ENCODE peak calls at places on chromosomes 13 and 19, in nine cellular contexts. One of them, this sample, is unnamed.

GRCh38 chr13:40228981-40229380 is 437.5 kb downstream of the FOXO1 start:
- DNase-seq in choroid plexus epithelial cell: no peak
- DNase-seq in HAP-1: no peak
- DNase-seq in right atrium auricular region: no peak
- DNase-seq in activated gamma-delta T cell treated with anti-CD3 and anti-CD28 coated beads, Interleukin-2, amount 50 U/mL, for 16 hours: no peak
- DNase-seq in T-helper 17 cell: no peak
- DNase-seq in heart left ventricle: no peak
- DNase-seq in non-pigmented ciliary epithelial cell: no peak
- DNase-seq in transverse colon: no peak
- DNase-seq in this sample: no peak

GRCh38 chr19:53002479-53002878 is 11.2 kb upstream of the ERVV-1 start:
- DNase-seq in choroid plexus epithelial cell: no peak
- DNase-seq in HAP-1: no peak
- DNase-seq in right atrium auricular region: no peak
- DNase-seq in activated gamma-delta T cell treated with anti-CD3 and anti-CD28 coated beads, Interleukin-2, amount 50 U/mL, for 16 hours: no peak
- DNase-seq in T-helper 17 cell: no peak
- DNase-seq in heart left ventricle: no peak
- DNase-seq in non-pigmented ciliary epithelial cell: no peak
- DNase-seq in transverse colon: no peak
- DNase-seq in this sample: no peak

GRCh38 chr19:18057557-18057956 is 29.2 kb downstream of the IL12RB1 start:
- DNase-seq in choroid plexus epithelial cell: peak; percentile 50
- DNase-seq in HAP-1: no peak
- DNase-seq in right atrium auricular region: no peak
- DNase-seq in activated gamma-delta T cell treated with anti-CD3 and anti-CD28 coated beads, Interleukin-2, amount 50 U/mL, for 16 hours: no peak
- DNase-seq in T-helper 17 cell: no peak
- DNase-seq in heart left ventricle: no peak
- DNase-seq in non-pigmented ciliary epithelial cell: no peak
- DNase-seq in transverse colon: no peak
- DNase-seq in this sample: no peak

GRCh38 chr13:35549481-35549880 is 73.0 kb upstream of the MAB21L1 start:
- DNase-seq in choroid plexus epithelial cell: peak; percentile 51
- DNase-seq in HAP-1: no peak
- DNase-seq in right atrium auricular region: no peak
- DNase-seq in activated gamma-delta T cell treated with anti-CD3 and anti-CD28 coated beads, Interleukin-2, amount 50 U/mL, for 16 hours: no peak
- DNase-seq in T-helper 17 cell: no peak
- DNase-seq in heart left ventricle: no peak
- DNase-seq in non-pigmented ciliary epithelial cell: peak; percentile 38
- DNase-seq in transverse colon: no peak
- DNase-seq in this sample: no peak

GRCh38 chr13:75258159-75258782 is 223.7 kb downstream of the TBC1D4 start:
- DNase-seq in choroid plexus epithelial cell: peak; percentile 81
- DNase-seq in HAP-1: no peak
- DNase-seq in right atrium auricular region: no peak
- DNase-seq in activated gamma-delta T cell treated with anti-CD3 and anti-CD28 coated beads, Interleukin-2, amount 50 U/mL, for 16 hours: no peak
- DNase-seq in T-helper 17 cell: no peak
- DNase-seq in heart left ventricle: no peak
- DNase-seq in non-pigmented ciliary epithelial cell: no peak
- DNase-seq in transverse colon: no peak
- DNase-seq in this sample: no peak

GRCh38 chr19:34712606-34713261 is 21.3 kb upstream of the ZNF181 start:
- DNase-seq in choroid plexus epithelial cell: peak; percentile 93
- DNase-seq in HAP-1: peak; percentile 74
- DNase-seq in right atrium auricular region: peak; percentile 64
- DNase-seq in activated gamma-delta T cell treated with anti-CD3 and anti-CD28 coated beads, Interleukin-2, amount 50 U/mL, for 16 hours: peak; percentile 41
- DNase-seq in T-helper 17 cell: no peak
- DNase-seq in heart left ventricle: no peak
- DNase-seq in non-pigmented ciliary epithelial cell: peak; percentile 34
- DNase-seq in transverse colon: peak; percentile 50
- DNase-seq in this sample: peak; percentile 78

GRCh38 chr19:56092685-56093631 is 28.1 kb downstream of the ZNF787 start:
- DNase-seq in choroid plexus epithelial cell: no peak
- DNase-seq in HAP-1: no peak
- DNase-seq in right atrium auricular region: no peak
- DNase-seq in activated gamma-delta T cell treated with anti-CD3 and anti-CD28 coated beads, Interleukin-2, amount 50 U/mL, for 16 hours: no peak
- DNase-seq in T-helper 17 cell: no peak
- DNase-seq in heart left ventricle: no peak
- DNase-seq in non-pigmented ciliary epithelial cell: no peak
- DNase-seq in transverse colon: no peak
- DNase-seq in this sample: no peak

GRCh38 chr13:110409581-110409992 is 102.5 kb downstream of the COL4A2 start:
- DNase-seq in choroid plexus epithelial cell: peak; percentile 80
- DNase-seq in HAP-1: no peak
- DNase-seq in right atrium auricular region: peak; percentile 78
- DNase-seq in activated gamma-delta T cell treated with anti-CD3 and anti-CD28 coated beads, Interleukin-2, amount 50 U/mL, for 16 hours: no peak
- DNase-seq in T-helper 17 cell: no peak
- DNase-seq in heart left ventricle: no peak
- DNase-seq in non-pigmented ciliary epithelial cell: no peak
- DNase-seq in transverse colon: no peak
- DNase-seq in this sample: no peak

GRCh38 chr19:29277107-29277506 is 64.2 kb upstream of the UQCRFS1 start:
- DNase-seq in choroid plexus epithelial cell: no peak
- DNase-seq in HAP-1: no peak
- DNase-seq in right atrium auricular region: no peak
- DNase-seq in activated gamma-delta T cell treated with anti-CD3 and anti-CD28 coated beads, Interleukin-2, amount 50 U/mL, for 16 hours: peak; percentile 29
- DNase-seq in T-helper 17 cell: peak; percentile 27
- DNase-seq in heart left ventricle: no peak
- DNase-seq in non-pigmented ciliary epithelial cell: no peak
- DNase-seq in transverse colon: peak; percentile 17
- DNase-seq in this sample: no peak

GRCh38 chr19:29526730-29527499 is 1.1 kb downstream of the VSTM2B start:
- DNase-seq in choroid plexus epithelial cell: no peak
- DNase-seq in HAP-1: peak; percentile 36
- DNase-seq in right atrium auricular region: no peak
- DNase-seq in activated gamma-delta T cell treated with anti-CD3 and anti-CD28 coated beads, Interleukin-2, amount 50 U/mL, for 16 hours: no peak
- DNase-seq in T-helper 17 cell: no peak
- DNase-seq in heart left ventricle: peak; percentile 25
- DNase-seq in non-pigmented ciliary epithelial cell: no peak
- DNase-seq in transverse colon: no peak
- DNase-seq in this sample: peak; percentile 33

GRCh38 chr13:66826398-66826797 is 403.7 kb downstream of the PCDH9 start:
- DNase-seq in choroid plexus epithelial cell: peak; percentile 45
- DNase-seq in HAP-1: no peak
- DNase-seq in right atrium auricular region: no peak
- DNase-seq in activated gamma-delta T cell treated with anti-CD3 and anti-CD28 coated beads, Interleukin-2, amount 50 U/mL, for 16 hours: no peak
- DNase-seq in T-helper 17 cell: no peak
- DNase-seq in heart left ventricle: no peak
- DNase-seq in non-pigmented ciliary epithelial cell: no peak
- DNase-seq in transverse colon: no peak
- DNase-seq in this sample: no peak

GRCh38 chr19:50795665-50796073 is 5.5 kb downstream of the ACP4 start:
- DNase-seq in choroid plexus epithelial cell: no peak
- DNase-seq in HAP-1: no peak
- DNase-seq in right atrium auricular region: no peak
- DNase-seq in activated gamma-delta T cell treated with anti-CD3 and anti-CD28 coated beads, Interleukin-2, amount 50 U/mL, for 16 hours: no peak
- DNase-seq in T-helper 17 cell: no peak
- DNase-seq in heart left ventricle: no peak
- DNase-seq in non-pigmented ciliary epithelial cell: no peak
- DNase-seq in transverse colon: no peak
- DNase-seq in this sample: no peak

GRCh38 chr13:23735329-23735728 is 153.9 kb downstream of the MIPEP start:
- DNase-seq in choroid plexus epithelial cell: no peak
- DNase-seq in HAP-1: no peak
- DNase-seq in right atrium auricular region: no peak
- DNase-seq in activated gamma-delta T cell treated with anti-CD3 and anti-CD28 coated beads, Interleukin-2, amount 50 U/mL, for 16 hours: no peak
- DNase-seq in T-helper 17 cell: no peak
- DNase-seq in heart left ventricle: no peak
- DNase-seq in non-pigmented ciliary epithelial cell: no peak
- DNase-seq in transverse colon: no peak
- DNase-seq in this sample: no peak

GRCh38 chr13:29369060-29369743 is 226.3 kb downstream of the SLC7A1 start:
- DNase-seq in choroid plexus epithelial cell: peak; percentile 72
- DNase-seq in HAP-1: peak; percentile 11
- DNase-seq in right atrium auricular region: no peak
- DNase-seq in activated gamma-delta T cell treated with anti-CD3 and anti-CD28 coated beads, Interleukin-2, amount 50 U/mL, for 16 hours: no peak
- DNase-seq in T-helper 17 cell: no peak
- DNase-seq in heart left ventricle: no peak
- DNase-seq in non-pigmented ciliary epithelial cell: peak; percentile 13
- DNase-seq in transverse colon: no peak
- DNase-seq in this sample: peak; percentile 17

GRCh38 chr19:6740589-6741348 is 1.3 kb downstream of the TRIP10 start:
- DNase-seq in choroid plexus epithelial cell: no peak
- DNase-seq in HAP-1: peak; percentile 78
- DNase-seq in right atrium auricular region: peak; percentile 68
- DNase-seq in activated gamma-delta T cell treated with anti-CD3 and anti-CD28 coated beads, Interleukin-2, amount 50 U/mL, for 16 hours: no peak
- DNase-seq in T-helper 17 cell: no peak
- DNase-seq in heart left ventricle: peak; percentile 85
- DNase-seq in non-pigmented ciliary epithelial cell: no peak
- DNase-seq in transverse colon: peak; percentile 62
- DNase-seq in this sample: no peak

GRCh38 chr19:1211494-1212234 is 6.1 kb downstream of the STK11 start:
- DNase-seq in choroid plexus epithelial cell: no peak
- DNase-seq in HAP-1: peak; percentile 56
- DNase-seq in right atrium auricular region: no peak
- DNase-seq in activated gamma-delta T cell treated with anti-CD3 and anti-CD28 coated beads, Interleukin-2, amount 50 U/mL, for 16 hours: no peak
- DNase-seq in T-helper 17 cell: no peak
- DNase-seq in heart left ventricle: peak; percentile 58
- DNase-seq in non-pigmented ciliary epithelial cell: no peak
- DNase-seq in transverse colon: no peak
- DNase-seq in this sample: no peak

GRCh38 chr13:111241006-111241755 is 79.3 kb upstream of the TEX29 start:
- DNase-seq in choroid plexus epithelial cell: no peak
- DNase-seq in HAP-1: no peak
- DNase-seq in right atrium auricular region: no peak
- DNase-seq in activated gamma-delta T cell treated with anti-CD3 and anti-CD28 coated beads, Interleukin-2, amount 50 U/mL, for 16 hours: no peak
- DNase-seq in T-helper 17 cell: no peak
- DNase-seq in heart left ventricle: no peak
- DNase-seq in non-pigmented ciliary epithelial cell: no peak
- DNase-seq in transverse colon: no peak
- DNase-seq in this sample: peak; percentile 37

GRCh38 chr19:55651236-55651635 is 3.2 kb downstream of the CCDC106 start:
- DNase-seq in choroid plexus epithelial cell: no peak
- DNase-seq in HAP-1: no peak
- DNase-seq in right atrium auricular region: no peak
- DNase-seq in activated gamma-delta T cell treated with anti-CD3 and anti-CD28 coated beads, Interleukin-2, amount 50 U/mL, for 16 hours: no peak
- DNase-seq in T-helper 17 cell: no peak
- DNase-seq in heart left ventricle: peak; percentile 60
- DNase-seq in non-pigmented ciliary epithelial cell: no peak
- DNase-seq in transverse colon: no peak
- DNase-seq in this sample: no peak

GRCh38 chr13:33799950-33800592 is 17.9 kb upstream of the RFC3 start:
- DNase-seq in choroid plexus epithelial cell: peak; percentile 79
- DNase-seq in HAP-1: peak; percentile 15
- DNase-seq in right atrium auricular region: no peak
- DNase-seq in activated gamma-delta T cell treated with anti-CD3 and anti-CD28 coated beads, Interleukin-2, amount 50 U/mL, for 16 hours: no peak
- DNase-seq in T-helper 17 cell: no peak
- DNase-seq in heart left ventricle: no peak
- DNase-seq in non-pigmented ciliary epithelial cell: no peak
- DNase-seq in transverse colon: no peak
- DNase-seq in this sample: no peak

GRCh38 chr13:33639158-33639557 is 178.8 kb upstream of the RFC3 start:
- DNase-seq in choroid plexus epithelial cell: peak; percentile 89
- DNase-seq in HAP-1: no peak
- DNase-seq in right atrium auricular region: peak; percentile 68
- DNase-seq in activated gamma-delta T cell treated with anti-CD3 and anti-CD28 coated beads, Interleukin-2, amount 50 U/mL, for 16 hours: no peak
- DNase-seq in T-helper 17 cell: no peak
- DNase-seq in heart left ventricle: no peak
- DNase-seq in non-pigmented ciliary epithelial cell: no peak
- DNase-seq in transverse colon: peak; percentile 22
- DNase-seq in this sample: no peak

GRCh38 chr19:48819366-48819816 is 8.6 kb upstream of the BCAT2 start:
- DNase-seq in choroid plexus epithelial cell: peak; percentile 81
- DNase-seq in HAP-1: no peak
- DNase-seq in right atrium auricular region: peak; percentile 98
- DNase-seq in activated gamma-delta T cell treated with anti-CD3 and anti-CD28 coated beads, Interleukin-2, amount 50 U/mL, for 16 hours: no peak
- DNase-seq in T-helper 17 cell: no peak
- DNase-seq in heart left ventricle: peak; percentile 82
- DNase-seq in non-pigmented ciliary epithelial cell: no peak
- DNase-seq in transverse colon: peak; percentile 88
- DNase-seq in this sample: no peak

GRCh38 chr13:44936246-44936645 is 53.0 kb downstream of the NUFIP1 start:
- DNase-seq in choroid plexus epithelial cell: no peak
- DNase-seq in HAP-1: no peak
- DNase-seq in right atrium auricular region: no peak
- DNase-seq in activated gamma-delta T cell treated with anti-CD3 and anti-CD28 coated beads, Interleukin-2, amount 50 U/mL, for 16 hours: no peak
- DNase-seq in T-helper 17 cell: no peak
- DNase-seq in heart left ventricle: no peak
- DNase-seq in non-pigmented ciliary epithelial cell: no peak
- DNase-seq in transverse colon: no peak
- DNase-seq in this sample: no peak

GRCh38 chr13:83184819-83185218 is 697.5 kb downstream of the SLITRK1 start:
- DNase-seq in choroid plexus epithelial cell: peak; percentile 79
- DNase-seq in HAP-1: no peak
- DNase-seq in right atrium auricular region: no peak
- DNase-seq in activated gamma-delta T cell treated with anti-CD3 and anti-CD28 coated beads, Interleukin-2, amount 50 U/mL, for 16 hours: no peak
- DNase-seq in T-helper 17 cell: no peak
- DNase-seq in heart left ventricle: no peak
- DNase-seq in non-pigmented ciliary epithelial cell: no peak
- DNase-seq in transverse colon: no peak
- DNase-seq in this sample: no peak

GRCh38 chr13:110124201-110124600 is 182.8 kb downstream of the COL4A1 start:
- DNase-seq in choroid plexus epithelial cell: no peak
- DNase-seq in HAP-1: no peak
- DNase-seq in right atrium auricular region: peak; percentile 50
- DNase-seq in activated gamma-delta T cell treated with anti-CD3 and anti-CD28 coated beads, Interleukin-2, amount 50 U/mL, for 16 hours: no peak
- DNase-seq in T-helper 17 cell: no peak
- DNase-seq in heart left ventricle: no peak
- DNase-seq in non-pigmented ciliary epithelial cell: no peak
- DNase-seq in transverse colon: no peak
- DNase-seq in this sample: no peak

GRCh38 chr13:43005460-43006236 is 13.6 kb upstream of the EPSTI1 start:
- DNase-seq in choroid plexus epithelial cell: peak; percentile 79
- DNase-seq in HAP-1: no peak
- DNase-seq in right atrium auricular region: no peak
- DNase-seq in activated gamma-delta T cell treated with anti-CD3 and anti-CD28 coated beads, Interleukin-2, amount 50 U/mL, for 16 hours: no peak
- DNase-seq in T-helper 17 cell: no peak
- DNase-seq in heart left ventricle: no peak
- DNase-seq in non-pigmented ciliary epithelial cell: no peak
- DNase-seq in transverse colon: no peak
- DNase-seq in this sample: no peak

GRCh38 chr19:6678690-6679109 is 8.7 kb upstream of the TNFSF14 start:
- DNase-seq in choroid plexus epithelial cell: peak; percentile 8
- DNase-seq in HAP-1: no peak
- DNase-seq in right atrium auricular region: no peak
- DNase-seq in activated gamma-delta T cell treated with anti-CD3 and anti-CD28 coated beads, Interleukin-2, amount 50 U/mL, for 16 hours: peak; percentile 46
- DNase-seq in T-helper 17 cell: no peak
- DNase-seq in heart left ventricle: no peak
- DNase-seq in non-pigmented ciliary epithelial cell: peak; percentile 8
- DNase-seq in transverse colon: no peak
- DNase-seq in this sample: no peak

GRCh38 chr13:42148538-42148937 is 100.1 kb downstream of the DGKH start:
- DNase-seq in choroid plexus epithelial cell: no peak
- DNase-seq in HAP-1: no peak
- DNase-seq in right atrium auricular region: no peak
- DNase-seq in activated gamma-delta T cell treated with anti-CD3 and anti-CD28 coated beads, Interleukin-2, amount 50 U/mL, for 16 hours: no peak
- DNase-seq in T-helper 17 cell: no peak
- DNase-seq in heart left ventricle: no peak
- DNase-seq in non-pigmented ciliary epithelial cell: no peak
- DNase-seq in transverse colon: no peak
- DNase-seq in this sample: no peak

GRCh38 chr13:67880916-67881315 is 650.8 kb upstream of the PCDH9 start:
- DNase-seq in choroid plexus epithelial cell: peak; percentile 0
- DNase-seq in HAP-1: no peak
- DNase-seq in right atrium auricular region: no peak
- DNase-seq in activated gamma-delta T cell treated with anti-CD3 and anti-CD28 coated beads, Interleukin-2, amount 50 U/mL, for 16 hours: no peak
- DNase-seq in T-helper 17 cell: no peak
- DNase-seq in heart left ventricle: no peak
- DNase-seq in non-pigmented ciliary epithelial cell: peak; percentile 41
- DNase-seq in transverse colon: no peak
- DNase-seq in this sample: no peak

GRCh38 chr13:46721054-46721453 is 75.9 kb downstream of the ESD start:
- DNase-seq in choroid plexus epithelial cell: peak; percentile 73
- DNase-seq in HAP-1: peak; percentile 53
- DNase-seq in right atrium auricular region: no peak
- DNase-seq in activated gamma-delta T cell treated with anti-CD3 and anti-CD28 coated beads, Interleukin-2, amount 50 U/mL, for 16 hours: peak; percentile 1
- DNase-seq in T-helper 17 cell: no peak
- DNase-seq in heart left ventricle: no peak
- DNase-seq in non-pigmented ciliary epithelial cell: no peak
- DNase-seq in transverse colon: peak; percentile 39
- DNase-seq in this sample: no peak

GRCh38 chr13:96539791-96540190 is 449.9 kb downstream of the HS6ST3 start:
- DNase-seq in choroid plexus epithelial cell: no peak
- DNase-seq in HAP-1: no peak
- DNase-seq in right atrium auricular region: no peak
- DNase-seq in activated gamma-delta T cell treated with anti-CD3 and anti-CD28 coated beads, Interleukin-2, amount 50 U/mL, for 16 hours: no peak
- DNase-seq in T-helper 17 cell: no peak
- DNase-seq in heart left ventricle: no peak
- DNase-seq in non-pigmented ciliary epithelial cell: no peak
- DNase-seq in transverse colon: no peak
- DNase-seq in this sample: no peak

GRCh38 chr19:4386038-4386782 is 14.1 kb downstream of the SH3GL1 start:
- DNase-seq in choroid plexus epithelial cell: no peak
- DNase-seq in HAP-1: no peak
- DNase-seq in right atrium auricular region: no peak
- DNase-seq in activated gamma-delta T cell treated with anti-CD3 and anti-CD28 coated beads, Interleukin-2, amount 50 U/mL, for 16 hours: no peak
- DNase-seq in T-helper 17 cell: no peak
- DNase-seq in heart left ventricle: peak; percentile 42
- DNase-seq in non-pigmented ciliary epithelial cell: no peak
- DNase-seq in transverse colon: no peak
- DNase-seq in this sample: no peak